ENCODE peak calls at places on chromosomes 3 and 15, in seven cellular contexts. C is psoas muscle, F is AG10803, M is cardiac fibroblast, H is brain microvascular endothelial cell, P is left ventricle myocardium inferior, S is neural crest cell. E is an unnamed sample.

GRCh38 chr3:97510795-97511194 is 253.8 kb upstream of the ARL6 start:
- DNase-seq in C (no peak), F (no peak), M (no peak), H (no peak), P (no peak), S (no peak), E (no peak)

GRCh38 chr3:66816110-66816761 is 181.9 kb upstream of the KBTBD8 start:
- DNase-seq in C (no peak), F (peak), M (peak), H (peak), P (no peak), S (no peak), E (peak)

GRCh38 chr3:157405457-157405856 is 31.2 kb upstream of the PTX3 start:
- DNase-seq in C (no peak), F (peak), M (peak), H (peak), P (no peak), S (no peak), E (peak)

GRCh38 chr15:76529911-76530310 is 193.3 kb downstream of the ISL2 start:
- DNase-seq in C (no peak), F (peak), M (peak), H (peak), P (no peak), S (no peak), E (peak)

GRCh38 chr3:157073810-157074209 is 86.1 kb downstream of the CCNL1 start:
- DNase-seq in C (no peak), F (peak), M (peak), H (peak), P (no peak), S (no peak), E (peak)

GRCh38 chr3:57048728-57049127 is 11.7 kb upstream of the SPATA12 start:
- DNase-seq in C (no peak), F (no peak), M (no peak), H (no peak), P (no peak), S (no peak), E (no peak)

GRCh38 chr3:121557426-121557934 is 10.3 kb upstream of the ARGFX start:
- DNase-seq in C (no peak), F (no peak), M (no peak), H (no peak), P (no peak), S (no peak), E (no peak)

GRCh38 chr3:34890247-34890646 is 749.1 kb upstream of the ARPP21 start:
- DNase-seq in C (no peak), F (no peak), M (no peak), H (no peak), P (no peak), S (no peak), E (no peak)

GRCh38 chr3:171086914-171087313 is 60.4 kb upstream of the SLC2A2 start:
- DNase-seq in C (no peak), F (no peak), M (no peak), H (no peak), P (no peak), S (no peak), E (no peak)

GRCh38 chr3:133439563-133439962 is 39.7 kb downstream of the BFSP2 start:
- DNase-seq in C (no peak), F (no peak), M (no peak), H (no peak), P (no peak), S (no peak), E (no peak)

DNA sequence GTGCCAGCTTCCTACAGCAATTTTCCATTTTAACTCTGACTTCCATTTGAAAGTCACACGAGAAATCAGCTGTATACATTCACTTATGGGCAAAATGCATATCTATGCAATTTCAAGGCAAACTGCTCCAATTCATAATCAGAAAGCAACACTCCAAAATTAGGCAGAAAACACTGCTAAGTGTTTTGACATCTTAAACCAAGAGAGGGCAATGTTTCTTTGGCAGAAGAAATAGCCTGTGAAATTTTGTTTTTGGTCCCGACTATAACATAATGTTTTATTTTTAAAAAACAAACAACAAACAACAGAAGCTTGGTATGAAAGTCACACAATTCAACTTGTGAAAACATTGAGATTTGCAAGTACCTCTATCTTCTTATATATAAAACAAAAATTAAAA is 42.6 kb downstream of the GOLIM4 start:
- DNase-seq in C (no peak), F (peak), M (no peak), H (no peak), P (no peak), S (no peak), E (no peak)
- TF ChIP-seq CTCF in C (no peak), F (peak), M (peak), H (no peak), P (peak), S (no peak), E (peak)

DNA sequence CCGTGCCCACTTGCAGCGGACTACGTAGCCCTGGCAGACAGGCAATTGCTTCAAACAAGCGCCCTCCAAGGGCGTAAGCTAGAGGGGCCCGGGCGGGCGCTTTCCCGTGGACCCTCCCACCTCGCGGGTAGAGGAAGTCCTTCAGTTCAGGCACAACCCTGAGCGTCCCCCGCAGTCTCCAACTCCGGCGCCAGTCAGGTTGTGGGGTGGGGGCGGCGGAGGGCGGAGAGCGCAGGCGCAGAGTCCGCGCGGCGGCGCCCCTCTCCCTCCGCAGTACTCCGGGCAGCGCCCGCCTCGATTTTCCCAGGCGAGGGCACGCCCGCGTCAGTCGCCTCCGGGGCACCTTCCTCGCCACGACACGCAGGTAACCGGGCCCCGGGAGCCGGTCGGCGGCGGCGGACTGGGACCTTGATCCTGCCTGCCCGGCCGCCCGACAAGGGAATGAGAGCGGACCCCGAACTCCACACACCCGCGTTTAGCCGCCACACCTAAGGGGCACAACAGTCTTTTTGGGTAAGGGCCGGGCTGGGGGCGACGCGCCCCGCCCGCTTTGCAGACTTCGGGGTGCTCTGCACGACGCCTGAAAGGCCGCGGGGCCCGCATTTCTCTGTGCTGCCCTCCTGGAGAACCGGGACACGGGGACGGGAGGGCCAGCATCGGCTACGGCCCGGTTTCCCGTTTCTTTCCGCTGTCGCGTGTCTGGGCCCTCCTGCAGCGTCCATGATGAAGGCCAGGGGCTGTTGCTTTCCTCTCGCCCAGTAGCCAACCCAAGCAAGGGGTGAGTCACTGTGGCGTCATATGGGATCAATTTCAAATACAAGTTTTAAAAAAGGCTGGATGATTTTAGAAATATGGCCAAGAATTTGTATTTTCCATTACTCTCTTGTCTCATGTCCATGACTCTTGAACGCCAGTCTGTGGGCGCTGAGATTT is at the start of gene SLC35G2:
- DNase-seq in C (peak), F (peak), M (peak), H (peak), P (peak), S (peak), E (peak)
- TF ChIP-seq CTCF in C (no peak), F (peak), M (no peak), H (no peak), P (no peak), S (no peak), E (peak)

DNA sequence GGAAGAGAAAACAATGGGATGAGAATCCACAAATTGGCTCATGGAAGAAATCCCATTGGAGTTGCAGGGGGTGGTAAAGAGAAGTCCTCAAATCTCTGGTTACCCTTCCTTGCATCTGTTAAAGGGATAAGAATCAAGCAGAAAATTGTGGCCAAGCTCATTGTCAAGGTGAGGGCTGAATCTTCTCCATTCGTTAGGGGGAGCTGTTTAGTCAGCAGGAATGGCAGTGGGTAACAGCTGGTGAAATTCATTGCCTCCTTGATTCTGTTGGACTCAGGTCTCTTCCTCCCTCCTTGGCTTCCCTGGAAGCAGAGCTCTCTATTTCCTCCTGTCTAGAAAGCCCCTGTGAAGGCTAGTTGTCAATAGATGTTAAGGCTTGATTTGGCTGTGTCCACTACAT is 343.1 kb upstream of the SEMA6D start:
- DNase-seq in C (no peak), F (peak), M (peak), H (peak), P (no peak), S (no peak), E (peak)
- TF ChIP-seq CTCF in C (peak), F (peak), M (peak), H (peak), P (peak), S (no peak), E (peak)

GRCh38 chr3:188303286-188303799 is 149.4 kb downstream of the LPP start:
- DNase-seq in C (no peak), F (no peak), M (no peak), H (no peak), P (no peak), S (no peak), E (no peak)
- TF ChIP-seq CTCF in C (no peak), F (no peak), M (no peak), H (no peak), P (no peak), S (no peak), E (no peak)

GRCh38 chr3:62142696-62143095 is 230.7 kb downstream of the FEZF2 start:
- DNase-seq in C (no peak), F (no peak), M (no peak), H (no peak), P (no peak), S (no peak), E (no peak)
- TF ChIP-seq CTCF in C (no peak), F (no peak), M (no peak), H (no peak), P (no peak), S (no peak), E (no peak)